ENCODE peak calls at places on chromosomes 6 and 20, in five cellular contexts. I is gastrocnemius medialis, C is tibial nerve, L is MM.1S, S is suprapubic skin. U is an unnamed sample.
A peak's percentile ranks its signal among the peaks of the same experiment; 100 is the strongest.

GRCh38 chr6:935582-935981 is 242.6 kb upstream of the EXOC2 start:
- DNase-seq in S (no peak), L (no peak), I (no peak), C (no peak), U (no peak)

GRCh38 chr6:108163644-108164536 is 1.9 kb upstream of the NR2E1 start:
- DNase-seq in I (no peak), S (no peak), L (no peak), C (no peak), U (no peak)

GRCh38 chr20:50007369-50007768 is 24.6 kb downstream of the SNAI1 start:
- DNase-seq in I (no peak), S (no peak), C (no peak), L (no peak), U (no peak)

GRCh38 chr20:63625771-63626423 is 1.0 kb downstream of the GMEB2 start:
- DNase-seq in C (no peak), S (no peak), L (peak; percentile 38), I (no peak), U (peak; percentile 69)

GRCh38 chr6:79640146-79641111 is 9.3 kb downstream of the SH3BGRL2 start:
- DNase-seq in I (no peak), C (no peak), S (no peak), L (peak; percentile 33), U (no peak)

GRCh38 chr6:97462031-97462430 is 179.0 kb upstream of the MMS22L start:
- DNase-seq in C (no peak), I (no peak), L (no peak), S (no peak), U (no peak)

GRCh38 chr20:54086444-54087134 is 16.2 kb upstream of the BCAS1 start:
- DNase-seq in I (no peak), C (no peak), S (no peak), L (no peak), U (no peak)

GRCh38 chr6:82861121-82861520 is 204.5 kb downstream of the UBE3D start:
- DNase-seq in C (no peak), S (no peak), I (no peak), L (no peak), U (no peak)

GRCh38 chr20:45842169-45842812 is 8.7 kb downstream of the SNX21 start:
- DNase-seq in C (no peak), L (no peak), I (no peak), S (no peak), U (no peak)

GRCh38 chr20:60053813-60054190 is 95.6 kb downstream of the CDH26 start:
- DNase-seq in I (no peak), S (no peak), C (no peak), L (no peak), U (no peak)

GRCh38 chr6:14881399-14881798 is 364.5 kb upstream of the JARID2 start:
- DNase-seq in C (no peak), S (no peak), I (no peak), L (no peak), U (no peak)

GRCh38 chr6:7189101-7189721 is 81.5 kb downstream of the RREB1 start:
- DNase-seq in C (no peak), S (no peak), I (no peak), L (no peak), U (no peak)

GRCh38 chr20:43565758-43566104 is 6.9 kb downstream of the SGK2 start:
- DNase-seq in S (no peak), I (no peak), C (no peak), L (no peak), U (no peak)

GRCh38 chr6:2103644-2104523 is 141.5 kb downstream of the GMDS start:
- DNase-seq in C (no peak), S (no peak), I (no peak), L (peak; percentile 41), U (no peak)

GRCh38 chr20:17538517-17539170 is 7.5 kb upstream of the BFSP1 start:
- DNase-seq in I (no peak), L (no peak), C (no peak), S (no peak), U (peak; percentile 55)

GRCh38 chr6:54878705-54879104 is 32.1 kb downstream of the FAM83B start:
- DNase-seq in C (no peak), I (no peak), S (no peak), L (no peak), U (no peak)

GRCh38 chr20:35474504-35474903 is 19.1 kb downstream of the CEP250 start:
- DNase-seq in S (no peak), I (no peak), C (no peak), L (no peak), U (no peak)

GRCh38 chr6:132270745-132271414 is 130.4 kb downstream of the MOXD1 start:
- DNase-seq in L (no peak), I (no peak), C (no peak), S (no peak), U (no peak)

GRCh38 chr6:168950500-168951223 is 303.0 kb downstream of the THBS2 start:
- DNase-seq in C (no peak), S (no peak), I (no peak), L (no peak), U (no peak)

GRCh38 chr6:110781522-110782200 is 33.6 kb downstream of the CDK19 start:
- DNase-seq in I (no peak), C (no peak), L (no peak), S (no peak), U (no peak)

GRCh38 chr6:26295691-26296555 is 69.1 kb upstream of the BTN3A2 start:
- DNase-seq in C (no peak), L (no peak), S (no peak), I (peak; percentile 65), U (no peak)

GRCh38 chr6:18242062-18242851 is 22.1 kb downstream of the DEK start:
- DNase-seq in I (peak; percentile 44), S (no peak), C (no peak), L (no peak), U (no peak)

GRCh38 chr6:166736606-166737005 is 109.6 kb upstream of the RPS6KA2 start:
- DNase-seq in S (peak; percentile 53), C (no peak), L (no peak), I (no peak), U (no peak)

GRCh38 chr20:20638877-20639276 is 73.6 kb downstream of the RALGAPA2 start:
- DNase-seq in I (no peak), L (no peak), C (no peak), S (no peak), U (no peak)

GRCh38 chr6:113137411-113137810 is 719.7 kb upstream of the MARCKS start:
- DNase-seq in S (peak; percentile 79), L (peak; percentile 40), I (no peak), C (no peak), U (no peak)

GRCh38 chr6:157434349-157435016 is 53.5 kb downstream of the ZDHHC14 start:
- DNase-seq in L (no peak), I (peak; percentile 75), S (no peak), C (no peak), U (no peak)

GRCh38 chr6:5671162-5671561 is 335.6 kb downstream of the NRN1 start:
- DNase-seq in C (no peak), I (no peak), S (no peak), L (no peak), U (peak; percentile 20)

GRCh38 chr6:132456700-132457143 is 55.4 kb upstream of the MOXD1 start:
- DNase-seq in C (no peak), S (no peak), I (peak; percentile 15), L (peak; percentile 73), U (peak; percentile 61)

GRCh38 chr6:42224222-42225042 is 6.8 kb upstream of the MRPS10 start:
- DNase-seq in I (no peak), L (no peak), C (no peak), S (no peak), U (peak; percentile 78)

GRCh38 chr6:138528137-138528536 is 28.8 kb upstream of the NHSL1 start:
- DNase-seq in C (no peak), S (no peak), I (no peak), L (no peak), U (no peak)

GRCh38 chr20:24961384-24962181 is 12.5 kb downstream of the CST7 start:
- DNase-seq in C (no peak), S (no peak), I (no peak), L (no peak), U (no peak)

GRCh38 chr20:24959591-24960301 is 10.7 kb downstream of the CST7 start:
- DNase-seq in C (no peak), L (no peak), I (no peak), S (no peak), U (no peak)

GRCh38 chr20:24962182-24962492 is 13.1 kb downstream of the CST7 start:
- DNase-seq in C (no peak), L (no peak), I (no peak), S (no peak), U (no peak)

GRCh38 chr20:24960302-24960801 is 11.3 kb downstream of the CST7 start:
- DNase-seq in C (no peak), S (no peak), L (no peak), I (no peak), U (no peak)

GRCh38 chr20:24960861-24961260 is 11.8 kb downstream of the CST7 start:
- DNase-seq in C (no peak), I (no peak), S (no peak), L (no peak), U (no peak)
- H3K4me3 ChIP-seq in C (no peak overlapping the region), I (no peak overlapping the region), S (no peak overlapping the region), L (no peak overlapping the region), U (no peak overlapping the region)

GRCh38 chr6:3297909-3298308 is 39.2 kb downstream of the PSMG4 start:
- DNase-seq in I (no peak), L (no peak), C (no peak), S (peak; percentile 59), U (no peak)
- TF ChIP-seq CTCF in I (no peak), L (no peak), C (no peak), S (no peak), U (no peak)

GRCh38 chr20:47349365-47350180 is 6.9 kb downstream of the ZMYND8 start:
- DNase-seq in I (no peak), S (no peak), C (no peak), L (no peak), U (no peak)

GRCh38 chr20:47352332-47353223 is 3.9 kb downstream of the ZMYND8 start:
- DNase-seq in I (peak; percentile 62), S (no peak), C (no peak), L (peak; percentile 49), U (peak; percentile 40)

GRCh38 chr20:47350181-47350550 is 6.3 kb downstream of the ZMYND8 start:
- DNase-seq in L (no peak), I (no peak), C (no peak), S (no peak), U (peak; percentile 29)

GRCh38 chr20:47351643-47352331 is 4.7 kb downstream of the ZMYND8 start:
- DNase-seq in I (no peak), L (peak; percentile 57), C (no peak), S (no peak), U (no peak)

GRCh38 chr20:47350691-47351545 is 5.6 kb downstream of the ZMYND8 start:
- DNase-seq in I (no peak), L (no peak), C (no peak), S (no peak), U (no peak)
- H3K27me3 ChIP-seq in I (no peaks in the 10 kb centered on the region), L (no peaks in the 10 kb centered on the region), C (no peaks in the 10 kb centered on the region), S (no peaks in the 10 kb centered on the region), U (no peaks in the 10 kb centered on the region)

DNA sequence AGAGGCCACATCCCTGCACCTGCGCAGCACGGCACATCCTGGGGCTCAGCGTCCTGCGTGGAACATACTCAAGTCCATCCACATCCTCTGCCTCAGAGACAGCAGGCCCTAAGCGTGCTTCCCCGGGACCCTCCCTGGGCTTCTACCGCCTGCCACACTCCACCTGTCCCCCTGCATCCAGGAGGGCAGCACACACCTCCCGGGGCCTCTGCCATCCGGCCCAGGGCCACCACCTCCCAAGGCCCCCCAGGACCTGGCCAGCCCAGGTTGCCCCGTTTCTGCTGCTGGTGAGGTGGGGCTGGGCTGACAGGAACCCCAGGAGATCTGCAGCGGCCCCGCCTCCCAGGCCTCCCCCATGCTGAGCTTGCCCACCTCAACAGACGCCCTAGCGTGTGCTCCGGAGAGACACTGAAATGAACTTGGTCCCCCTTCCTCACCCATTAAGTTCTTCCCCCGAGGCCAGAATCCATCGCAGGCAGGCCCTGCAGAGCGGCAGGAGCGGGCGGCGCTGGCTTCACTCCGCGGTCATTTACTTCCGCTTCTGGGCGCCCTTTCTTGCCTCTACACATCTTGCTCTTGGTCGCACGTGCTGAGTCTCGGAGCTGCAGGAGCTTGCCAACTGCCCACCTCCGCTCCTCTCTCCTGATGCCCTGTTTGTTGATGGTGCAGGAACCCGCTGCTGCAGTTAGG is 235.3 kb downstream of the TAF4 start:
- DNase-seq in S (no peak), I (no peak), C (no peak), L (no peak), U (no peak)
- H3K4me3 ChIP-seq in S (no peak overlapping the region), I (no peak overlapping the region), C (no peak overlapping the region), L (no peak overlapping the region), U (no peak overlapping the region)